ENCODE peak calls at places on chromosomes 12 and 14, in seven cellular contexts. X is GM20000, Y is sciatic nerve, C is NCI-H146, W is ELF-1, I is dorsolateral prefrontal cortex, T is gastrocnemius medialis. J is an unnamed sample.

GRCh38 chr12:66354291-66354690 is 52.0 kb downstream of the HELB start:
- DNase-seq in X (no peak), Y (no peak), C (peak), W (no peak), I (no peak), T (no peak), J (no peak)

GRCh38 chr14:104137297-104138097 is 890 bp upstream of the KIF26A start:
- DNase-seq in X (peak), Y (peak), C (no peak), W (peak), I (peak), T (no peak), J (peak)

GRCh38 chr14:94120667-94121335 is 8.6 kb downstream of the IFI27L2 start:
- DNase-seq in X (no peak), Y (peak), C (no peak), W (no peak), I (no peak), T (no peak), J (no peak)

GRCh38 chr12:75658826-75659823 is 147.7 kb upstream of the KRR1 start:
- DNase-seq in X (no peak), Y (no peak), C (peak), W (no peak), I (no peak), T (no peak), J (no peak)

GRCh38 chr14:100294963-100295330 is 11.3 kb downstream of the SLC25A29 start:
- DNase-seq in X (no peak), Y (peak), C (no peak), W (no peak), I (peak), T (no peak), J (no peak)

GRCh38 chr14:67644428-67644827 is 24.7 kb downstream of the ARG2 start:
- DNase-seq in X (no peak), Y (no peak), C (no peak), W (no peak), I (no peak), T (peak), J (no peak)

GRCh38 chr12:121371404-121371803 is 19.2 kb upstream of the ANAPC5 start:
- DNase-seq in X (no peak), Y (no peak), C (no peak), W (no peak), I (no peak), T (no peak), J (no peak)

GRCh38 chr12:25960176-25960575 is 1.7 kb downstream of the RASSF8 start:
- DNase-seq in X (no peak), Y (no peak), C (no peak), W (peak), I (no peak), T (no peak), J (no peak)

GRCh38 chr12:29242921-29243431 is 93.9 kb downstream of the FAR2 start:
- DNase-seq in X (no peak), Y (no peak), C (no peak), W (no peak), I (no peak), T (no peak), J (no peak)

GRCh38 chr12:4478933-4479332 is 33.3 kb upstream of the FGF6 start:
- DNase-seq in X (no peak), Y (no peak), C (no peak), W (no peak), I (no peak), T (no peak), J (no peak)

GRCh38 chr12:50240792-50241114 is 42.6 kb downstream of the LIMA1 start:
- DNase-seq in X (no peak), Y (no peak), C (no peak), W (no peak), I (no peak), T (no peak), J (no peak)

GRCh38 chr14:61585598-61586538 is 109.4 kb upstream of the HIF1A start:
- DNase-seq in X (no peak), Y (peak), C (no peak), W (no peak), I (no peak), T (no peak), J (peak)

GRCh38 chr12:104680070-104680469 is 223.3 kb downstream of the CHST11 start:
- DNase-seq in X (peak), Y (no peak), C (peak), W (no peak), I (no peak), T (no peak), J (no peak)

GRCh38 chr12:51326762-51327439 is 2.9 kb upstream of the BIN2 start:
- DNase-seq in X (peak), Y (no peak), C (no peak), W (peak), I (no peak), T (no peak), J (no peak)

GRCh38 chr14:103504991-103505565 is 17.6 kb downstream of the CKB start:
- DNase-seq in X (no peak), Y (peak), C (no peak), W (peak), I (no peak), T (no peak), J (peak)

GRCh38 chr14:56963381-56963780 is 153.1 kb upstream of the OTX2 start:
- DNase-seq in X (no peak), Y (no peak), C (no peak), W (no peak), I (no peak), T (no peak), J (no peak)

GRCh38 chr14:104289485-104289884 is 151.1 kb downstream of the KIF26A start:
- DNase-seq in X (no peak), Y (no peak), C (no peak), W (no peak), I (peak), T (no peak), J (no peak)

GRCh38 chr14:85921241-85921640 is 391.3 kb downstream of the FLRT2 start:
- DNase-seq in X (no peak), Y (no peak), C (peak), W (no peak), I (no peak), T (no peak), J (no peak)

GRCh38 chr12:109761631-109761950 is 48.0 kb downstream of the FAM222A start:
- DNase-seq in X (no peak), Y (peak), C (no peak), W (no peak), I (peak), T (no peak), J (peak)

GRCh38 chr14:23061995-23062394 is 4.7 kb upstream of the CDH24 start:
- DNase-seq in X (no peak), Y (peak), C (no peak), W (peak), I (no peak), T (no peak), J (no peak)

GRCh38 chr12:115983226-115983798 is 294.2 kb downstream of the MED13L start:
- DNase-seq in X (no peak), Y (no peak), C (no peak), W (peak), I (no peak), T (no peak), J (no peak)

GRCh38 chr14:100994082-100994481 is 90.6 kb upstream of the RTL1 start:
- DNase-seq in X (no peak), Y (no peak), C (no peak), W (no peak), I (no peak), T (no peak), J (no peak)

GRCh38 chr14:37142835-37143499 is 29.4 kb downstream of the SLC25A21 start:
- DNase-seq in X (no peak), Y (no peak), C (no peak), W (peak), I (no peak), T (no peak), J (no peak)

GRCh38 chr12:82434392-82434911 is 76.1 kb downstream of the METTL25 start:
- DNase-seq in X (no peak), Y (no peak), C (no peak), W (no peak), I (no peak), T (no peak), J (no peak)